ENCODE peak calls at places on chromosomes 1 and 21, in eight cellular contexts. H is activated CD8-positive, alpha-beta memory T cell treated with anti-CD3 and anti-CD28 coated beads, Interleukin-2, amount 50 U/mL, for 48 hours; M is cortex of kidney; V is hippocampal formation; U is heart left ventricle; D is HS-5; K is WTC11; S is NCI-H1092. A is an unnamed sample.
A peak's percentile ranks its signal among the peaks of the same experiment; 100 is the strongest.

GRCh38 chr1:50829010-50829958 is 130.8 kb downstream of the FAF1 start:
- DNase-seq in H (no peak), M (no peak), V (no peak), U (no peak), D (no peak), K (no peak), S (no peak), A (no peak)

GRCh38 chr1:8718878-8719361 is 98.5 kb downstream of the RERE start:
- DNase-seq in H (no peak), M (no peak), V (no peak), U (no peak), D (no peak), K (no peak), S (no peak), A (no peak)

GRCh38 chr1:9014475-9015375 is 11.5 kb downstream of the SLC2A7 start:
- DNase-seq in H (no peak), M (no peak), V (no peak), U (no peak), D (no peak), K (no peak), S (no peak), A (no peak)

GRCh38 chr21:34511787-34512451 is at the start of gene KCNE1:
- DNase-seq in H (no peak), M (no peak), V (no peak), U (no peak), D (no peak), K (no peak), S (no peak), A (no peak)

GRCh38 chr1:43440358-43440757 is 13.4 kb downstream of the HYI start:
- DNase-seq in H (peak; percentile 28), M (no peak), V (no peak), U (no peak), D (no peak), K (no peak), S (no peak), A (no peak)

GRCh38 chr1:116769561-116769977 is 15.3 kb downstream of the CD2 start:
- DNase-seq in H (peak; percentile 74), M (no peak), V (no peak), U (no peak), D (no peak), K (no peak), S (no peak), A (no peak)

GRCh38 chr1:78231477-78231876 is 185.7 kb downstream of the GIPC2 start:
- DNase-seq in H (no peak), M (no peak), V (no peak), U (no peak), D (no peak), K (no peak), S (no peak), A (no peak)

GRCh38 chr1:176102243-176102642 is 104.8 kb downstream of the COP1 start:
- DNase-seq in H (no peak), M (no peak), V (no peak), U (no peak), D (no peak), K (no peak), S (no peak), A (no peak)

GRCh38 chr1:234969630-234970370 is 158.8 kb downstream of the TOMM20 start:
- DNase-seq in H (peak; percentile 61), M (no peak), V (peak; percentile 61), U (peak; percentile 86), D (no peak), K (peak; percentile 76), S (peak; percentile 83), A (peak; percentile 82)

GRCh38 chr1:67748630-67749029 is 63.6 kb downstream of the GADD45A start:
- DNase-seq in H (no peak), M (no peak), V (no peak), U (no peak), D (no peak), K (no peak), S (no peak), A (no peak)

GRCh38 chr1:156893048-156893953 is at the start of gene PEAR1:
- DNase-seq in H (no peak), M (no peak), V (no peak), U (peak; percentile 88), D (no peak), K (peak; percentile 66), S (no peak), A (no peak)

GRCh38 chr1:26161408-26162219 is 2.7 kb downstream of the FAM110D start:
- DNase-seq in H (peak; percentile 76), M (no peak), V (peak; percentile 26), U (peak; percentile 87), D (no peak), K (peak; percentile 64), S (peak; percentile 30), A (no peak)

GRCh38 chr1:102902045-102902444 is 206.3 kb downstream of the COL11A1 start:
- DNase-seq in H (no peak), M (no peak), V (no peak), U (no peak), D (no peak), K (no peak), S (no peak), A (no peak)

GRCh38 chr1:218867941-218868656 is 305.6 kb upstream of the LYPLAL1 start:
- DNase-seq in H (no peak), M (no peak), V (no peak), U (no peak), D (no peak), K (no peak), S (no peak), A (no peak)

GRCh38 chr21:37028579-37028978 is 22.1 kb downstream of the RIPPLY3 start:
- DNase-seq in H (no peak), M (no peak), V (no peak), U (no peak), D (no peak), K (no peak), S (no peak), A (no peak)

GRCh38 chr1:53061123-53061858 is 722 bp upstream of the PODN start:
- DNase-seq in H (peak; percentile 47), M (no peak), V (no peak), U (peak; percentile 68), D (no peak), K (no peak), S (no peak), A (no peak)

GRCh38 chr1:201280884-201281283 is 2.4 kb upstream of the PKP1 start:
- DNase-seq in H (no peak), M (no peak), V (no peak), U (no peak), D (no peak), K (no peak), S (no peak), A (no peak)

GRCh38 chr1:89702520-89703045 is 69.7 kb downstream of the LRRC8C start:
- DNase-seq in H (no peak), M (no peak), V (no peak), U (no peak), D (no peak), K (no peak), S (no peak), A (no peak)

GRCh38 chr1:1307261-1307907 is 346 bp downstream of the ACAP3 start:
- DNase-seq in H (no peak), M (no peak), V (no peak), U (peak; percentile 81), D (no peak), K (no peak), S (no peak), A (no peak)

GRCh38 chr1:187408217-187409004 is 579.7 kb downstream of the PLA2G4A start:
- DNase-seq in H (no peak), M (no peak), V (no peak), U (no peak), D (no peak), K (no peak), S (no peak), A (no peak)

GRCh38 chr1:17563494-17564281 is 24.2 kb downstream of the ARHGEF10L start:
- DNase-seq in H (no peak), M (no peak), V (peak; percentile 11), U (no peak), D (no peak), K (no peak), S (no peak), A (no peak)